ENCODE peak calls at places on chromosomes 16 and 17, in eight cellular contexts. D is colonic mucosa, C is neural crest cell, E is WERI-Rb-1, A is LNCaP clone FGC, Q is mammary epithelial cell, W is glutamatergic neuron, T is fibroblast of lung. V is an unnamed sample.

GRCh38 chr16:11977206-11978041 is 890 bp downstream of the SNX29 start:
- DNase-seq in C (no peak), E (no peak), T (peak; percentile 66), A (no peak), D (no peak), Q (peak; percentile 69), W (no peak), V (no peak)

GRCh38 chr17:71970312-71970711 is 150.5 kb upstream of the SOX9 start:
- DNase-seq in Q (peak; percentile 98), D (no peak), W (no peak), T (no peak), A (no peak), E (no peak), C (no peak), V (no peak)

GRCh38 chr16:566475-567361 is at the start of gene NHLRC4:
- DNase-seq in Q (no peak), D (peak; percentile 76), W (peak; percentile 83), A (no peak), E (peak; percentile 79), C (peak; percentile 43), T (peak; percentile 60), V (peak; percentile 40)

GRCh38 chr16:30121741-30122620 is 1.0 kb downstream of the MAPK3 start:
- DNase-seq in T (peak; percentile 23), E (no peak), W (no peak), D (peak; percentile 73), A (no peak), C (no peak), Q (no peak), V (no peak)

GRCh38 chr17:59277031-59277430 is 54.4 kb upstream of the YPEL2 start:
- DNase-seq in W (no peak), Q (no peak), E (no peak), T (no peak), A (no peak), C (no peak), D (no peak), V (no peak)

GRCh38 chr17:7650509-7651096 is at the start of gene ATP1B2:
- DNase-seq in T (peak; percentile 14), W (peak; percentile 86), C (peak; percentile 73), E (peak; percentile 99), D (peak; percentile 70), Q (peak; percentile 20), A (no peak), V (peak; percentile 64)

GRCh38 chr16:16868727-16869126 is 489.8 kb downstream of the NPIPA7 start:
- DNase-seq in A (no peak), D (no peak), E (no peak), Q (no peak), T (no peak), W (no peak), C (no peak), V (no peak)

GRCh38 chr17:70173646-70174045 is 4.3 kb downstream of the KCNJ2 start:
- DNase-seq in A (no peak), T (no peak), E (no peak), D (no peak), Q (no peak), W (no peak), C (no peak), V (no peak)

GRCh38 chr16:88754912-88755744 is 29.9 kb downstream of the PIEZO1 start:
- DNase-seq in E (peak; percentile 31), D (no peak), A (no peak), Q (peak; percentile 85), W (no peak), C (no peak), T (peak; percentile 42), V (peak; percentile 44)
- TF ChIP-seq CTCF in E (peak; percentile 36), D (no peak), A (no peak), Q (peak; percentile 39), W (peak; percentile 33), C (peak; percentile 56), T (no peak), V (peak; percentile 11)

GRCh38 chr16:67730326-67730725 is 11.2 kb upstream of the GFOD2 start:
- DNase-seq in W (no peak), D (no peak), E (no peak), Q (no peak), T (no peak), A (no peak), C (no peak), V (no peak)
- TF ChIP-seq CTCF in W (no peak), D (no peak), E (no peak), Q (no peak), T (no peak), A (no peak), C (no peak), V (no peak)

GRCh38 chr16:71693168-71693567 is 31.3 kb downstream of the PHLPP2 start:
- DNase-seq in A (no peak), T (no peak), C (no peak), D (no peak), Q (no peak), E (no peak), W (no peak), V (no peak)

DNA sequence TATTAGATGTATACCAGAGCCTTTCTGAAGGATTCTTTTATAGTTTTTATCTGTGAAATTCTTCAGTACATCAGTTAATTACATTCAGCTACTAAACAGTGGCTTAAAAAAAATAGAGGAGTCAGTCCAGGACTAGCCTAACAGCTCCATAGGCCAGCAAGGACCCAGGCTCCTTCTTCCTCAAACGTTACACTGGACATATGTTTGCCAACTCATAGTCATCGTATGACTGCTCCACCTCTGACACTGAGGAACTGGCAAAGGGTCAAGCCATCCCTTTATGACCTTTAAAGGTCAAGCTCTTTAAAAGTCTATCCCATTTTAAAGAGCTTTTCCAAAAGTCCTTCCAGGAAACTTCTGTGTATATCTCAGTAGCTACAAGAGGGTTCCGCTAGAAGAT is 36.6 kb downstream of the PHLPP2 start:
- DNase-seq in D (no peak), A (no peak), T (no peak), C (no peak), Q (no peak), E (no peak), W (no peak), V (no peak)
- TF ChIP-seq CTCF in D (no peak), A (no peak), T (no peak), C (no peak), Q (no peak), E (no peak), W (no peak), V (no peak)

GRCh38 chr16:68263559-68264127 is 683 bp upstream of the SLC7A6 start:
- DNase-seq in W (no peak), Q (no peak), A (no peak), E (no peak), T (no peak), C (no peak), D (no peak), V (no peak)
- TF ChIP-seq CTCF in W (no peak), Q (no peak), A (peak; percentile 2), E (no peak), T (no peak), C (no peak), D (no peak), V (peak; percentile 72)